ENCODE peak calls at places on chromosomes 13 and 19, in seven cellular contexts. I is naive thymus-derived CD4-positive, alpha-beta T cell; J is brain microvascular endothelial cell; T is right atrium auricular region; S is stomach; V is neuronal stem cell; X is neural progenitor cell. E is an unnamed sample.

GRCh38 chr13:105597573-105597972 is 937.9 kb downstream of the EFNB2 start:
- DNase-seq in V (no peak), X (no peak), S (no peak), J (no peak), T (no peak), I (no peak), E (no peak)

GRCh38 chr13:40190656-40191100 is 475.8 kb downstream of the FOXO1 start:
- DNase-seq in X (peak; percentile 75), V (peak; percentile 57), S (peak; percentile 50), T (peak; percentile 71), I (peak; percentile 74), J (peak; percentile 84), E (peak; percentile 36)

GRCh38 chr19:32047788-32048187 is 297.6 kb upstream of the ZNF507 start:
- DNase-seq in V (no peak), S (no peak), T (no peak), I (no peak), X (no peak), J (no peak), E (no peak)

GRCh38 chr13:98984118-98984517 is 6.3 kb upstream of the DOCK9 start:
- DNase-seq in I (no peak), T (no peak), X (no peak), J (no peak), V (no peak), S (no peak), E (no peak)

GRCh38 chr19:2240881-2241760 is 4.5 kb downstream of the SF3A2 start:
- DNase-seq in V (no peak), I (no peak), T (no peak), J (no peak), X (no peak), S (no peak), E (no peak)

GRCh38 chr19:7550987-7551761 is 15.7 kb downstream of the PNPLA6 start:
- DNase-seq in I (peak; percentile 26), X (peak; percentile 97), J (peak; percentile 27), V (peak; percentile 90), S (peak; percentile 85), T (no peak), E (peak; percentile 80)

GRCh38 chr13:75181906-75182305 is 300.1 kb downstream of the TBC1D4 start:
- DNase-seq in V (no peak), T (no peak), S (no peak), I (no peak), X (no peak), J (peak; percentile 80), E (no peak)

GRCh38 chr19:42129399-42130253 is 2.6 kb downstream of the POU2F2 start:
- DNase-seq in S (peak; percentile 29), J (no peak), V (no peak), X (no peak), I (no peak), T (no peak), E (no peak)

GRCh38 chr19:47514151-47514868 is 553 bp downstream of the NAPA start:
- DNase-seq in I (no peak), X (peak; percentile 35), S (peak; percentile 28), T (no peak), V (no peak), J (no peak), E (no peak)

GRCh38 chr19:3942790-3943409 is 10.0 kb downstream of the NMRK2 start:
- DNase-seq in V (no peak), J (no peak), I (no peak), S (no peak), T (no peak), X (no peak), E (no peak)

GRCh38 chr19:1725100-1726064 is 27.9 kb upstream of the ONECUT3 start:
- DNase-seq in S (peak; percentile 65), J (no peak), T (no peak), I (no peak), X (peak; percentile 94), V (peak; percentile 82), E (peak; percentile 83)

GRCh38 chr13:107799001-107799400 is 416.3 kb downstream of the LIG4 start:
- DNase-seq in T (no peak), I (no peak), X (no peak), J (no peak), V (no peak), S (no peak), E (peak; percentile 43)
- H3K27ac ChIP-seq in T (no peak overlapping the region), I (no peak overlapping the region), X (no peak overlapping the region), J (no peak overlapping the region), V (no peak overlapping the region), S (no peak overlapping the region), E (no peak overlapping the region)

GRCh38 chr19:5291588-5292193 is 48.9 kb downstream of the PTPRS start:
- DNase-seq in S (no peak), J (no peak), I (no peak), T (no peak), X (no peak), V (no peak), E (no peak)
- H3K4me3 ChIP-seq in S (peak overlapping the region; percentile 63), J (peak overlapping the region; percentile 59), I (no peak overlapping the region), T (peak overlapping the region; percentile 75), X (peak overlapping the region; percentile 96), V (peak overlapping the region; percentile 77), E (no peak overlapping the region)

GRCh38 chr19:33050110-33050509 is 14.6 kb downstream of the RHPN2 start:
- DNase-seq in X (no peak), I (no peak), V (no peak), J (no peak), T (no peak), S (no peak), E (no peak)
- H3K27ac ChIP-seq in X (no peak overlapping the region), I (no peak overlapping the region), V (no peak overlapping the region), J (no peak overlapping the region), T (no peak overlapping the region), S (peak overlapping the region; percentile 80), E (no peak overlapping the region)

DNA sequence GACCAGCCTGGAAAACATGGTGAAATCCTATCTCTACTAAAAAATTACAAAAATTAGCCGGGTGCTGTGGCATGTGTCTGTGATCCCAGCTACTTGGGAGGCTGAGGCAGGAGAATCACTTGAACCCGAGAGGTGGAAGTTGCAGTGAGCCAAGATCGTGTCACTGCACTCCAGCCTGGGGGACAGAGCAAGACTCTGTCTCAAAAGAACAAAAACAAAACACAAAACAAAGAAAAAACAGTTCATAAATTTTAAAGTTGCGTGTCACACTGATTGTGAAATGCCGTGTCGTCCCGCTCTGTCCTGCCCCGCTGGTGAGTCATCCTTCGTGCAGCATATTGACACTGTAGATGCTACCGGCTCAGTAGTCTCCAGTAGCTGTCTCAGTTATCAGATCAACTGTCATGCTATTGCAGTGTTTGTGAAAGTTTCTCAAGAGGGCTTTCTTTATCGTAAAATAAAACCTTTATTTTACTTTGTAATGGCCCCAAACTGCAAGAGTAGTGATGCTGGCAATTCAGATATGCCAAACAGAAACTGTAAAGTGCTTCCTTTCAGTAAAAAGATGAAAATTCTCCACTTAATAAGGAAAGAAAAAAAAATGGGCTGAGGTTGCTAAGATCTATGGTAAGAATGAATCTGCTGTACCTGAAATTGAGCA is 36.4 kb upstream of the IGFL1 start:
- DNase-seq in X (no peak), S (no peak), J (peak; percentile 79), V (no peak), I (no peak), T (peak; percentile 80), E (no peak)
- H3K4me3 ChIP-seq in X (no peak overlapping the region), S (no peak overlapping the region), J (no peak overlapping the region), V (no peak overlapping the region), I (no peak overlapping the region), T (no peak overlapping the region), E (no peak overlapping the region)

GRCh38 chr19:29673451-29674371 is 8.4 kb downstream of the PLEKHF1 start:
- DNase-seq in T (no peak), I (no peak), X (no peak), S (no peak), V (no peak), J (no peak), E (no peak)

GRCh38 chr19:29671393-29672076 is 6.3 kb downstream of the PLEKHF1 start:
- DNase-seq in T (no peak), V (no peak), X (no peak), I (peak; percentile 70), S (peak; percentile 60), J (peak; percentile 24), E (no peak)

GRCh38 chr19:29674374-29675119 is 9.3 kb downstream of the PLEKHF1 start:
- DNase-seq in V (no peak), X (no peak), T (no peak), J (no peak), S (no peak), I (no peak), E (no peak)

GRCh38 chr19:29672319-29672932 is 7.2 kb downstream of the PLEKHF1 start:
- DNase-seq in S (no peak), X (no peak), V (no peak), T (no peak), J (no peak), I (no peak), E (no peak)

GRCh38 chr19:29672933-29673336 is 7.7 kb downstream of the PLEKHF1 start:
- DNase-seq in I (peak; percentile 90), T (no peak), S (peak; percentile 41), J (no peak), V (no peak), X (no peak), E (no peak)
- H3K27ac ChIP-seq in I (peak overlapping the region; percentile 94), T (peak overlapping the region; percentile 94), S (peak overlapping the region; percentile 44), J (no peak overlapping the region), V (no peak overlapping the region), X (no peak overlapping the region), E (no peak overlapping the region)